ENCODE peak calls at places on chromosome 11, in ten cellular contexts. Z, X, A, M, S, J, H, O, D and I are unnamed samples.

GRCh38 chr11:15374418-15374817 is 259.7 kb downstream of the INSC start:
- DNase-seq in Z (no peak), X (no peak), A (no peak), M (no peak), S (no peak), J (no peak), H (no peak), O (no peak), D (no peak), I (no peak)

GRCh38 chr11:105780781-105781525 is 171.1 kb downstream of the GRIA4 start:
- DNase-seq in Z (no peak), X (no peak), A (no peak), M (no peak), S (no peak), J (no peak), H (no peak), O (no peak), D (no peak), I (no peak)

GRCh38 chr11:68373189-68373809 is 60.9 kb downstream of the LRP5 start:
- DNase-seq in Z (peak; percentile 62), X (no peak), A (no peak), M (no peak), S (no peak), J (no peak), H (no peak), O (peak; percentile 36), D (peak; percentile 43), I (no peak)

GRCh38 chr11:75400110-75400865 is 970 bp downstream of the RPS3 start:
- DNase-seq in Z (no peak), X (no peak), A (peak; percentile 45), M (no peak), S (no peak), J (no peak), H (no peak), O (no peak), D (no peak), I (no peak)

GRCh38 chr11:94563176-94563847 is 3.9 kb upstream of the PIWIL4 start:
- DNase-seq in Z (peak; percentile 69), X (no peak), A (no peak), M (no peak), S (no peak), J (no peak), H (no peak), O (peak; percentile 77), D (no peak), I (no peak)

GRCh38 chr11:3617990-3618389 is 23.8 kb downstream of the ART5 start:
- DNase-seq in Z (no peak), X (no peak), A (no peak), M (no peak), S (no peak), J (no peak), H (no peak), O (no peak), D (no peak), I (no peak)

GRCh38 chr11:12086271-12087074 is 23.9 kb upstream of the MICAL2 start:
- DNase-seq in Z (peak; percentile 96), X (peak; percentile 57), A (no peak), M (no peak), S (no peak), J (no peak), H (peak; percentile 52), O (peak; percentile 99), D (peak; percentile 76), I (no peak)

GRCh38 chr11:70073881-70074371 is 4.2 kb upstream of the ANO1 start:
- DNase-seq in Z (peak; percentile 66), X (no peak), A (no peak), M (no peak), S (no peak), J (no peak), H (no peak), O (peak; percentile 90), D (peak; percentile 75), I (peak; percentile 6)

GRCh38 chr11:107576497-107577086 is 11.1 kb upstream of the ALKBH8 start:
- DNase-seq in Z (peak; percentile 48), X (peak; percentile 58), A (peak; percentile 46), M (no peak), S (peak; percentile 52), J (no peak), H (peak; percentile 37), O (peak; percentile 23), D (peak; percentile 37), I (no peak)

GRCh38 chr11:77346906-77347603 is 45.6 kb upstream of the GDPD4 start:
- DNase-seq in Z (peak; percentile 96), X (no peak), A (no peak), M (no peak), S (no peak), J (no peak), H (no peak), O (peak; percentile 97), D (no peak), I (no peak)

GRCh38 chr11:124879229-124879998 is 14.2 kb downstream of the ROBO3 start:
- DNase-seq in Z (no peak), X (no peak), A (no peak), M (no peak), S (no peak), J (no peak), H (no peak), O (no peak), D (no peak), I (no peak)

GRCh38 chr11:116693206-116694016 is 79.4 kb downstream of the BUD13 start:
- DNase-seq in Z (no peak), X (peak; percentile 81), A (no peak), M (no peak), S (no peak), J (peak; percentile 60), H (peak; percentile 69), O (no peak), D (no peak), I (peak; percentile 31)

GRCh38 chr11:70826541-70826943 is 425.8 kb downstream of the SHANK2 start:
- DNase-seq in Z (no peak), X (no peak), A (no peak), M (no peak), S (peak; percentile 59), J (no peak), H (no peak), O (no peak), D (no peak), I (no peak)

GRCh38 chr11:133946541-133947297 is 10.0 kb downstream of the IGSF9B start:
- DNase-seq in Z (no peak), X (no peak), A (no peak), M (no peak), S (peak; percentile 43), J (no peak), H (no peak), O (no peak), D (peak; percentile 50), I (no peak)

GRCh38 chr11:74238243-74238642 is 67.2 kb downstream of the PPME1 start:
- DNase-seq in Z (no peak), X (no peak), A (no peak), M (no peak), S (no peak), J (no peak), H (no peak), O (no peak), D (no peak), I (no peak)

GRCh38 chr11:2217211-2218081 is 45.8 kb upstream of the TH start:
- DNase-seq in Z (no peak), X (no peak), A (no peak), M (peak; percentile 21), S (no peak), J (no peak), H (no peak), O (no peak), D (no peak), I (no peak)

GRCh38 chr11:93783767-93784151 is 323 bp upstream of the MED17 start:
- DNase-seq in Z (no peak), X (no peak), A (no peak), M (no peak), S (no peak), J (no peak), H (no peak), O (no peak), D (no peak), I (no peak)

GRCh38 chr11:75428301-75428724 is 4.7 kb downstream of the KLHL35 start:
- DNase-seq in Z (peak; percentile 91), X (peak; percentile 91), A (peak; percentile 77), M (peak; percentile 62), S (peak; percentile 85), J (peak; percentile 91), H (peak; percentile 89), O (peak; percentile 83), D (peak; percentile 93), I (peak; percentile 83)

GRCh38 chr11:64305691-64306562 is 603 bp downstream of the ESRRA start:
- DNase-seq in Z (peak; percentile 19), X (peak; percentile 89), A (peak; percentile 73), M (no peak), S (peak; percentile 77), J (peak; percentile 87), H (peak; percentile 94), O (peak; percentile 20), D (peak; percentile 75), I (peak; percentile 70)
- TF ChIP-seq CTCF in Z (peak; percentile 35), X (peak; percentile 22), A (peak; percentile 39), M (no peak), S (peak; percentile 29), J (no peak), H (peak; percentile 19), O (peak; percentile 13), D (peak; percentile 56), I (peak; percentile 25)

GRCh38 chr11:101993172-101993571 is 54.1 kb upstream of the CFAP300 start:
- DNase-seq in Z (no peak), X (no peak), A (no peak), M (no peak), S (no peak), J (no peak), H (no peak), O (no peak), D (no peak), I (no peak)

DNA sequence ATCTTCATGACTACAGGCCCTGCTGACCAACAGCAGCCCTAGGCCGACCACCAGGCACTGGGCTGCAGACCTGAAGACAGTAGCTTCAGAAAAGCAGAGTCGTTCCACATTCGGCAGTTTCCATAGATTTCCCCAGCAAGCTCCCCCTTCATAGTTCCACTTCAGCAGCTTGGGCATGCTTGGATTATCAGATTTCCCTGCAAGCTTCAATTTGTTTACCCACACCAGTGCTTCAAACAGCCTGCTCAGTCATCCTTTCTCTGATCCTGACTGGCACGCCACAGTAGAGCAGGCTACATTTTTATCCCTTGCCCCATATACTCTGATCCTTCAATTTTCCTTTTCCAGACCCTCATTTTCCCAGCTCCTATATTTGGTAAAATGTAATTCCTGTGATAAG is 51.1 kb upstream of the CFAP300 start:
- DNase-seq in Z (no peak), X (no peak), A (no peak), M (no peak), S (no peak), J (no peak), H (no peak), O (no peak), D (no peak), I (no peak)
- TF ChIP-seq CTCF in Z (no peak), X (no peak), A (no peak), M (no peak), S (no peak), J (no peak), H (no peak), O (no peak), D (no peak), I (no peak)

GRCh38 chr11:101083334-101083733 is 46.3 kb downstream of the PGR start:
- DNase-seq in Z (no peak), X (no peak), A (no peak), M (no peak), S (no peak), J (no peak), H (no peak), O (no peak), D (no peak), I (no peak)
- TF ChIP-seq CTCF in Z (no peak), X (no peak), A (no peak), M (no peak), S (no peak), J (no peak), H (no peak), O (peak; percentile 5), D (no peak), I (no peak)

GRCh38 chr11:62217191-62217748 is 8.8 kb downstream of the SCGB2A1 start:
- DNase-seq in Z (peak; percentile 2), X (no peak), A (no peak), M (no peak), S (no peak), J (no peak), H (no peak), O (no peak), D (no peak), I (no peak)
- TF ChIP-seq CTCF in Z (peak; percentile 50), X (no peak), A (no peak), M (no peak), S (no peak), J (peak; percentile 18), H (peak; percentile 18), O (peak; percentile 52), D (no peak), I (peak; percentile 34)